ENCODE peak calls at places on chromosome X, in four cellular contexts. One of them, this sample, is unnamed.

GRCh38 chrX:100410083-100410590 is at the start of gene PCDH19:
- DNase-seq in prostate gland: peak
- DNase-seq in astrocyte: peak
- DNase-seq in esophagus muscularis mucosa: no peak
- DNase-seq in this sample: peak

GRCh38 chrX:27008486-27008885 is 454.7 kb downstream of the PPP4R3C start:
- DNase-seq in esophagus muscularis mucosa: no peak
- DNase-seq in astrocyte: no peak
- DNase-seq in prostate gland: no peak
- DNase-seq in this sample: no peak

GRCh38 chrX:139196890-139197289 is 333.6 kb upstream of the F9 start:
- DNase-seq in astrocyte: no peak
- DNase-seq in prostate gland: no peak
- DNase-seq in esophagus muscularis mucosa: no peak
- DNase-seq in this sample: no peak

GRCh38 chrX:87392369-87392768 is 125.2 kb upstream of the KLHL4 start:
- DNase-seq in prostate gland: no peak
- DNase-seq in astrocyte: no peak
- DNase-seq in esophagus muscularis mucosa: no peak
- DNase-seq in this sample: no peak

GRCh38 chrX:132877954-132878536 is 80.4 kb downstream of the HS6ST2 start:
- DNase-seq in esophagus muscularis mucosa: no peak
- DNase-seq in prostate gland: no peak
- DNase-seq in astrocyte: no peak
- DNase-seq in this sample: no peak

GRCh38 chrX:71615954-71616353 is 2.4 kb downstream of the CXCR3 start:
- DNase-seq in esophagus muscularis mucosa: no peak
- DNase-seq in prostate gland: no peak
- DNase-seq in astrocyte: no peak
- DNase-seq in this sample: no peak

GRCh38 chrX:21373001-21373400 is 1.2 kb upstream of the CNKSR2 start:
- DNase-seq in astrocyte: no peak
- DNase-seq in esophagus muscularis mucosa: no peak
- DNase-seq in prostate gland: no peak
- DNase-seq in this sample: no peak

GRCh38 chrX:148161661-148162060 is 180.5 kb downstream of the FMR1NB start:
- DNase-seq in astrocyte: no peak
- DNase-seq in esophagus muscularis mucosa: no peak
- DNase-seq in prostate gland: no peak
- DNase-seq in this sample: no peak

GRCh38 chrX:27968891-27969290 is 12.4 kb downstream of the DCAF8L1 start:
- DNase-seq in prostate gland: no peak
- DNase-seq in astrocyte: no peak
- DNase-seq in esophagus muscularis mucosa: no peak
- DNase-seq in this sample: no peak

GRCh38 chrX:9293903-9294302 is 171.0 kb upstream of the TBL1X start:
- DNase-seq in esophagus muscularis mucosa: no peak
- DNase-seq in prostate gland: no peak
- DNase-seq in astrocyte: no peak
- DNase-seq in this sample: no peak

GRCh38 chrX:129931411-129932136 is 25.6 kb downstream of the UTP14A start:
- DNase-seq in esophagus muscularis mucosa: peak
- DNase-seq in astrocyte: peak
- DNase-seq in prostate gland: peak
- DNase-seq in this sample: peak

GRCh38 chrX:57930051-57930450 is 19.8 kb upstream of the ZXDA start:
- DNase-seq in prostate gland: no peak
- DNase-seq in astrocyte: no peak
- DNase-seq in esophagus muscularis mucosa: no peak
- DNase-seq in this sample: no peak

GRCh38 chrX:20947411-20947912 is 426.8 kb upstream of the CNKSR2 start:
- DNase-seq in prostate gland: no peak
- DNase-seq in esophagus muscularis mucosa: no peak
- DNase-seq in astrocyte: no peak
- DNase-seq in this sample: no peak

GRCh38 chrX:103404225-103405008 is 28.1 kb downstream of the BEX3 start:
- DNase-seq in prostate gland: peak
- DNase-seq in esophagus muscularis mucosa: peak
- DNase-seq in astrocyte: peak
- DNase-seq in this sample: peak

GRCh38 chrX:10603612-10604011 is 16.8 kb downstream of the MID1 start:
- DNase-seq in esophagus muscularis mucosa: no peak
- DNase-seq in astrocyte: no peak
- DNase-seq in prostate gland: no peak
- DNase-seq in this sample: no peak

GRCh38 chrX:130975947-130976346 is 72.9 kb upstream of the ENOX2 start:
- DNase-seq in prostate gland: peak
- DNase-seq in esophagus muscularis mucosa: no peak
- DNase-seq in astrocyte: peak
- DNase-seq in this sample: peak

GRCh38 chrX:15298780-15299179 is 16.7 kb downstream of the ASB11 start:
- DNase-seq in prostate gland: no peak
- DNase-seq in astrocyte: no peak
- DNase-seq in esophagus muscularis mucosa: no peak
- DNase-seq in this sample: no peak

GRCh38 chrX:77167993-77168392 is 279.2 kb upstream of the FGF16 start:
- DNase-seq in astrocyte: no peak
- DNase-seq in prostate gland: no peak
- DNase-seq in esophagus muscularis mucosa: no peak
- DNase-seq in this sample: peak

GRCh38 chrX:132426695-132427281 is 62.0 kb downstream of the MBNL3 start:
- DNase-seq in prostate gland: no peak
- DNase-seq in astrocyte: peak
- DNase-seq in esophagus muscularis mucosa: no peak
- DNase-seq in this sample: peak

GRCh38 chrX:1595711-1596060 is 4.3 kb downstream of the AKAP17A start:
- DNase-seq in esophagus muscularis mucosa: no peak
- DNase-seq in astrocyte: no peak
- DNase-seq in prostate gland: no peak
- DNase-seq in this sample: no peak

GRCh38 chrX:153765138-153766079 is 1.4 kb downstream of the PLXNB3 start:
- DNase-seq in prostate gland: no peak
- DNase-seq in esophagus muscularis mucosa: no peak
- DNase-seq in astrocyte: no peak
- DNase-seq in this sample: no peak

GRCh38 chrX:40908026-40908425 is 172.7 kb upstream of the MED14 start:
- DNase-seq in prostate gland: no peak
- DNase-seq in esophagus muscularis mucosa: no peak
- DNase-seq in astrocyte: peak
- DNase-seq in this sample: peak

GRCh38 chrX:25016361-25016671 is 551 bp upstream of the ARX start:
- DNase-seq in astrocyte: no peak
- DNase-seq in prostate gland: no peak
- DNase-seq in esophagus muscularis mucosa: no peak
- DNase-seq in this sample: no peak

GRCh38 chrX:25012793-25013592 is 2.8 kb downstream of the ARX start:
- DNase-seq in prostate gland: no peak
- DNase-seq in astrocyte: no peak
- DNase-seq in esophagus muscularis mucosa: no peak
- DNase-seq in this sample: no peak

GRCh38 chrX:25015486-25016360 is at the start of gene ARX:
- DNase-seq in prostate gland: no peak
- DNase-seq in esophagus muscularis mucosa: no peak
- DNase-seq in astrocyte: peak
- DNase-seq in this sample: peak

GRCh38 chrX:25013593-25014365 is 2.0 kb downstream of the ARX start:
- DNase-seq in esophagus muscularis mucosa: no peak
- DNase-seq in astrocyte: no peak
- DNase-seq in prostate gland: no peak
- DNase-seq in this sample: no peak

DNA sequence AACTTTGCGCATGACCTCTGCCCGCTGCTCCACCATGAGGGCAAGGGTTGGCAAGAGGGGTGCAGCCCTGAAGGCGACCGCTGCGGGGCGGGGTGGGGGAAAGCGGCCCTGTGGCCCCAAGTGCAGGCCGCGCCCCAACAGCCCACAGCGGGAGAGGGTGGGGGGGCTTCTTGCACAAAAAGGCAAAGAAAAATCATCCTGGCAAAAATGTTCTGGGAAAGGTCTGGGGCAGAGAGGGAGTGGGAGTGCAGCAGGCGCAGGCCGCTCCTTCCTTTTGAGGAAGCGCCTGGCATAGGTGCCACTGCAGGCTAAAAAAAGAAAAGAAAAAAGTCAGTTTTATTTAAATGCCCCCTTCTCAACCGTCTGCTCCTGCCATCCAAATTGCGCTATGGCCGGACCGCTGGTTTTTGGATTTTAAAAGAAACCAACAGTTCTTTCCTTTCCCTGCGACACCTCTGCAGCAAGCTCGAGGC is 1.4 kb downstream of the ARX start:
- DNase-seq in prostate gland: no peak
- DNase-seq in esophagus muscularis mucosa: no peak
- DNase-seq in astrocyte: no peak
- DNase-seq in this sample: no peak
- H3K4me3 ChIP-seq in prostate gland: no peak
- H3K4me3 ChIP-seq in esophagus muscularis mucosa: no peak
- H3K4me3 ChIP-seq in astrocyte: no peak
- H3K4me3 ChIP-seq in this sample: no peak

GRCh38 chrX:13360146-13360545 is 40.3 kb upstream of the ATXN3L start:
- DNase-seq in prostate gland: no peak
- DNase-seq in astrocyte: no peak
- DNase-seq in esophagus muscularis mucosa: no peak
- DNase-seq in this sample: no peak
- TF ChIP-seq CTCF in prostate gland: no peak
- TF ChIP-seq CTCF in astrocyte: no peak
- TF ChIP-seq CTCF in esophagus muscularis mucosa: no peak
- TF ChIP-seq CTCF in this sample: no peak

GRCh38 chrX:47078129-47079043 is at the start of gene RGN:
- DNase-seq in esophagus muscularis mucosa: no peak
- DNase-seq in prostate gland: peak
- DNase-seq in astrocyte: no peak
- DNase-seq in this sample: no peak
- H3K4me3 ChIP-seq in esophagus muscularis mucosa: peak
- H3K4me3 ChIP-seq in prostate gland: peak
- H3K4me3 ChIP-seq in astrocyte: no peak
- H3K4me3 ChIP-seq in this sample: no peak

GRCh38 chrX:120380699-120381098 is 18.8 kb downstream of the ATP1B4 start:
- DNase-seq in esophagus muscularis mucosa: no peak
- DNase-seq in prostate gland: peak
- DNase-seq in astrocyte: no peak
- DNase-seq in this sample: no peak
- TF ChIP-seq CTCF in esophagus muscularis mucosa: peak
- TF ChIP-seq CTCF in prostate gland: peak
- TF ChIP-seq CTCF in astrocyte: no peak
- TF ChIP-seq CTCF in this sample: peak

GRCh38 chrX:37613898-37614297 is 42.4 kb downstream of the LANCL3 start:
- DNase-seq in esophagus muscularis mucosa: no peak
- DNase-seq in prostate gland: no peak
- DNase-seq in astrocyte: no peak
- DNase-seq in this sample: no peak
- H3K4me3 ChIP-seq in esophagus muscularis mucosa: no peak
- H3K4me3 ChIP-seq in prostate gland: no peak
- H3K4me3 ChIP-seq in astrocyte: no peak
- H3K4me3 ChIP-seq in this sample: no peak

GRCh38 chrX:30637874-30638793 is 15.1 kb upstream of the GK start:
- DNase-seq in astrocyte: no peak
- DNase-seq in prostate gland: no peak
- DNase-seq in esophagus muscularis mucosa: no peak
- DNase-seq in this sample: no peak

DNA sequence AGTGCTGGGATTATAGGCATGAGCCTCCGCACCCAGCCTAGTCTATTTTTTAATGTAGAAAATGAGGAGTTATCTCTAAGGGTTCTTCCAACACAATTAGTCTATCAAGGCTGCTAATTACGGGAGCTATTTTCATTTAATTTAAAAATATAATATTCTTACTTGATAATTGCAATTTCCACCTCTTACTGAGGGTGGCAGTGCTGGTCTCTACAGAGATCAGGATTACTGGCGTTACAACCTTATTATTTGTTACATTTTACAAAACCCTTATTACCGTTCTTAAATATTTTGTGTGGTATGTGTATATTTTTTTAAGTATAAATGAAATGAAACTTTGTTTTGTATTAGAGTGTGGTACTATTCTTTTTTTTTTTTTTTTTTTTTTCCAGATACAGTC is 17.6 kb upstream of the GK start:
- DNase-seq in astrocyte: no peak
- DNase-seq in esophagus muscularis mucosa: no peak
- DNase-seq in prostate gland: no peak
- DNase-seq in this sample: peak
- TF ChIP-seq CTCF in astrocyte: peak
- TF ChIP-seq CTCF in esophagus muscularis mucosa: no peak
- TF ChIP-seq CTCF in prostate gland: no peak
- TF ChIP-seq CTCF in this sample: peak

GRCh38 chrX:155215443-155216178 is 649 bp upstream of the VBP1 start:
- DNase-seq in astrocyte: no peak
- DNase-seq in prostate gland: no peak
- DNase-seq in esophagus muscularis mucosa: no peak
- DNase-seq in this sample: no peak
- H3K4me3 ChIP-seq in astrocyte: peak
- H3K4me3 ChIP-seq in prostate gland: peak
- H3K4me3 ChIP-seq in esophagus muscularis mucosa: peak
- H3K4me3 ChIP-seq in this sample: peak

GRCh38 chrX:135572436-135572835 is 52.0 kb downstream of the INTS6L start:
- DNase-seq in astrocyte: no peak
- DNase-seq in esophagus muscularis mucosa: no peak
- DNase-seq in prostate gland: no peak
- DNase-seq in this sample: peak
- TF ChIP-seq CTCF in astrocyte: peak
- TF ChIP-seq CTCF in esophagus muscularis mucosa: peak
- TF ChIP-seq CTCF in prostate gland: peak
- TF ChIP-seq CTCF in this sample: peak

GRCh38 chrX:50643525-50644137 is 170.4 kb downstream of the SHROOM4 start:
- DNase-seq in astrocyte: no peak
- DNase-seq in esophagus muscularis mucosa: no peak
- DNase-seq in prostate gland: no peak
- DNase-seq in this sample: no peak
- H3K4me3 ChIP-seq in astrocyte: no peak
- H3K4me3 ChIP-seq in esophagus muscularis mucosa: peak
- H3K4me3 ChIP-seq in prostate gland: no peak
- H3K4me3 ChIP-seq in this sample: no peak